ENCODE peak calls at places on chromosome 22, in ten cellular contexts. F is MM.1S, M is fibroblast of the aortic adventitia, A is IMR-90, E is dorsolateral prefrontal cortex, R is nephron progenitor cell, U is AG04450, Y is K562, N is PC-9, D is WTC11. Z is an unnamed sample.

GRCh38 chr22:47038206-47038835 is 275.9 kb downstream of the TBC1D22A start:
- DNase-seq in F (no peak), M (no peak), A (no peak), E (no peak), R (no peak), U (no peak), Y (no peak), N (no peak), D (no peak), Z (peak; percentile 9)

GRCh38 chr22:22465782-22466181 is 42.8 kb downstream of the ZNF280B start:
- DNase-seq in F (no peak), M (peak; percentile 2), A (peak; percentile 10), E (no peak), R (no peak), U (no peak), Y (no peak), N (no peak), D (no peak), Z (no peak)

GRCh38 chr22:44752285-44753188 is at the start of gene ARHGAP8:
- DNase-seq in F (no peak), M (no peak), A (no peak), E (no peak), R (peak; percentile 42), U (no peak), Y (peak; percentile 60), N (peak; percentile 70), D (peak; percentile 69), Z (no peak)

GRCh38 chr22:48185656-48186055 is 1423.2 kb downstream of the TBC1D22A start:
- DNase-seq in F (peak; percentile 34), M (no peak), A (no peak), E (no peak), R (no peak), U (no peak), Y (no peak), N (no peak), D (no peak), Z (no peak)

GRCh38 chr22:22870577-22871398 is 16.8 kb upstream of the IGLL5 start:
- DNase-seq in F (peak; percentile 10), M (no peak), A (no peak), E (no peak), R (no peak), U (no peak), Y (peak; percentile 84), N (no peak), D (no peak), Z (no peak)

GRCh38 chr22:33919591-33920501 is at the start of gene LARGE1:
- DNase-seq in F (peak; percentile 86), M (peak; percentile 17), A (peak; percentile 20), E (peak; percentile 48), R (peak; percentile 63), U (no peak), Y (peak; percentile 3), N (peak; percentile 37), D (peak; percentile 58), Z (peak; percentile 72)

GRCh38 chr22:44224166-44224565 is 43.4 kb downstream of the PARVG start:
- DNase-seq in F (no peak), M (no peak), A (no peak), E (no peak), R (no peak), U (no peak), Y (no peak), N (no peak), D (no peak), Z (no peak)

GRCh38 chr22:32698926-32699619 is 102.4 kb upstream of the TIMP3 start:
- DNase-seq in F (no peak), M (peak; percentile 78), A (no peak), E (no peak), R (no peak), U (no peak), Y (no peak), N (no peak), D (no peak), Z (no peak)

GRCh38 chr22:23743303-23743705 is 7.6 kb downstream of the ZNF70 start:
- DNase-seq in F (no peak), M (peak; percentile 84), A (no peak), E (no peak), R (no peak), U (no peak), Y (no peak), N (no peak), D (no peak), Z (no peak)

GRCh38 chr22:45629469-45630089 is 42.1 kb upstream of the ATXN10 start:
- DNase-seq in F (no peak), M (no peak), A (no peak), E (no peak), R (peak; percentile 30), U (no peak), Y (no peak), N (no peak), D (no peak), Z (peak; percentile 33)

GRCh38 chr22:20015971-20016733 is 471 bp downstream of the ARVCF start:
- DNase-seq in F (no peak), M (no peak), A (no peak), E (no peak), R (peak; percentile 62), U (no peak), Y (peak; percentile 67), N (no peak), D (peak; percentile 69), Z (peak; percentile 44)

GRCh38 chr22:20017622-20017958 is 967 bp upstream of the ARVCF start:
- DNase-seq in F (no peak), M (no peak), A (no peak), E (no peak), R (no peak), U (no peak), Y (no peak), N (no peak), D (no peak), Z (no peak)

GRCh38 chr22:20018001-20018400 is 1.4 kb upstream of the ARVCF start:
- DNase-seq in F (no peak), M (no peak), A (no peak), E (no peak), R (no peak), U (no peak), Y (no peak), N (no peak), D (no peak), Z (no peak)

GRCh38 chr22:20015187-20015625 is 1.4 kb downstream of the ARVCF start:
- DNase-seq in F (no peak), M (no peak), A (no peak), E (no peak), R (no peak), U (no peak), Y (no peak), N (no peak), D (no peak), Z (no peak)

GRCh38 chr22:20016734-20017621 is at the start of gene ARVCF:
- DNase-seq in F (peak; percentile 87), M (peak; percentile 86), A (peak; percentile 85), E (peak; percentile 89), R (peak; percentile 96), U (peak; percentile 73), Y (peak; percentile 100), N (peak; percentile 83), D (peak; percentile 94), Z (peak; percentile 94)
- TF ChIP-seq CTCF in F (no peak), M (peak; percentile 16), A (peak; percentile 4), E (peak; percentile 48), R (no peak), U (no peak), Y (peak; percentile 29), N (no peak), D (no peak), Z (peak; percentile 49)

GRCh38 chr22:38097557-38098409 is 12.7 kb downstream of the BAIAP2L2 start:
- DNase-seq in F (no peak), M (peak; percentile 15), A (peak; percentile 12), E (no peak), R (peak; percentile 76), U (no peak), Y (peak; percentile 76), N (no peak), D (peak; percentile 83), Z (peak; percentile 87)
- TF ChIP-seq CTCF in F (no peak), M (peak; percentile 48), A (peak; percentile 22), E (peak; percentile 10), R (peak; percentile 54), U (peak; percentile 49), Y (peak; percentile 87), N (no peak), D (peak; percentile 75), Z (peak; percentile 90)

DNA sequence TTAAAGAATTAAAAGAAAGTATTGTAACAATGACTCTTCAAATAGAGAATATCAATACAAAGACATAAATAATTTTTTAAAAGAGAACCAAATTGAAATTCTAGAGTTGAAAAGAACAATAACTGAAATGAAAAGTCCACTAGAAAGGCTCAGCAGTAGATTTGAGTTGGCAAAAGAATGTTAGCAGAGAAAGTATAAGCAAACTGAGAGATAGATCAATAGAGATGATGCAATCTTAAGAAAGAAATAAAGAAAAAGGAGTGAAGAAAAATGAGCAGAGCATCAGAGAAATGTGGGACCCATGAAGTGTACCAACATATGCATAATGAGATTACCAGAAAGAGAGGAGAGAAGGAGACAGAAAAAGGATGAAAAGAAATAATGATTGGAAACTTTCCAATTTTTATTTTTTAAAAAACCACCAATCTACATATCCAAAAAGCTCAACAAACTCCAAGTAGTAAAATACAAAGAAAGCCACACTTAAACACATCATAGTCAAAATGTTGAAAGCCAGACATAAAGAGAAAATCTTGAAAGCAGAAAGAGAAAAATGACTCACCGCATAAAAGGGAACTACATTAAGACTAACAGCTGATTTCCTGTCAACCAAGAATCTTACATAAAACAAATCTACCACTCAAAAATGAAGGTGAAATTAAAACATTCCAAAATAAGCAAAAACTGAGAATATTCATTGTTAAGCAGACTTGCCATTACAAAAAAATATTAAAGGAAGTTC is 20.9 kb downstream of the NCF4 start:
- DNase-seq in F (no peak), M (peak; percentile 21), A (no peak), E (no peak), R (no peak), U (no peak), Y (no peak), N (no peak), D (no peak), Z (no peak)
- TF ChIP-seq CTCF in F (no peak), M (no peak), A (no peak), E (no peak), R (no peak), U (no peak), Y (no peak), N (no peak), D (no peak), Z (no peak)

GRCh38 chr22:50242406-50242949 is 2.3 kb downstream of the TUBGCP6 start:
- DNase-seq in F (no peak), M (peak; percentile 9), A (no peak), E (no peak), R (no peak), U (no peak), Y (no peak), N (no peak), D (no peak), Z (no peak)

GRCh38 chr22:50232481-50233151 is 12.2 kb downstream of the TUBGCP6 start:
- DNase-seq in F (no peak), M (no peak), A (no peak), E (no peak), R (no peak), U (no peak), Y (no peak), N (no peak), D (no peak), Z (no peak)

GRCh38 chr22:50238755-50239154 is 6.1 kb downstream of the TUBGCP6 start:
- DNase-seq in F (no peak), M (no peak), A (no peak), E (no peak), R (no peak), U (no peak), Y (no peak), N (no peak), D (no peak), Z (no peak)

GRCh38 chr22:50233223-50233622 is 11.6 kb downstream of the TUBGCP6 start:
- DNase-seq in F (no peak), M (no peak), A (no peak), E (no peak), R (no peak), U (no peak), Y (no peak), N (no peak), D (no peak), Z (no peak)

GRCh38 chr22:50236731-50237409 is 8.0 kb downstream of the TUBGCP6 start:
- DNase-seq in F (peak; percentile 24), M (peak; percentile 24), A (peak; percentile 17), E (no peak), R (peak; percentile 31), U (no peak), Y (no peak), N (no peak), D (no peak), Z (peak; percentile 54)
- TF ChIP-seq CTCF in F (peak; percentile 49), M (peak; percentile 46), A (peak; percentile 45), E (peak; percentile 61), R (peak; percentile 48), U (peak; percentile 58), Y (peak; percentile 17), N (peak; percentile 82), D (peak; percentile 17), Z (peak; percentile 81)